ENCODE peak calls at places on chromosomes 6 and 20, in five cellular contexts. H is GM12878, V is K562, P is H1, T is HepG2. J is an unnamed sample.

GRCh38 chr20:54668271-54669053 is 193.1 kb downstream of the DOK5 start:
- DNase-seq in H (no peak), P (no peak), V (peak; percentile 31), T (peak; percentile 41), J (peak; percentile 29)

GRCh38 chr6:27144740-27145079 is 102.8 kb upstream of the PRSS16 start:
- DNase-seq in H (no peak), P (no peak), T (no peak), V (no peak), J (no peak)

GRCh38 chr6:160379464-160379863 is 31.3 kb downstream of the SLC22A3 start:
- DNase-seq in H (no peak), V (no peak), T (no peak), P (no peak), J (no peak)

GRCh38 chr6:45884336-45884735 is 131.3 kb downstream of the CLIC5 start:
- DNase-seq in V (peak; percentile 39), H (no peak), P (no peak), T (no peak), J (no peak)

GRCh38 chr6:128723667-128724066 is 159.3 kb upstream of the LAMA2 start:
- DNase-seq in P (no peak), V (no peak), H (no peak), T (no peak), J (no peak)

GRCh38 chr6:155495011-155495768 is 39.6 kb upstream of the NOX3 start:
- DNase-seq in V (no peak), H (no peak), T (peak; percentile 86), P (peak; percentile 53), J (peak; percentile 17)

GRCh38 chr6:119308048-119308570 is 41.5 kb downstream of the MAN1A1 start:
- DNase-seq in V (no peak), H (no peak), P (no peak), T (peak; percentile 83), J (no peak)

GRCh38 chr6:90584636-90585255 is 2.1 kb downstream of the MAP3K7 start:
- DNase-seq in H (no peak), P (no peak), T (no peak), V (no peak), J (no peak)

GRCh38 chr6:143513410-143513809 is 1.9 kb upstream of the FUCA2 start:
- DNase-seq in P (no peak), T (peak; percentile 38), V (peak; percentile 40), H (no peak), J (peak; percentile 23)

GRCh38 chr6:5004373-5005037 is 668 bp upstream of the RPP40 start:
- DNase-seq in H (peak; percentile 3), P (no peak), T (no peak), V (no peak), J (no peak)

GRCh38 chr6:6614096-6614964 is 25.8 kb downstream of the LY86 start:
- DNase-seq in T (no peak), P (no peak), H (no peak), V (no peak), J (no peak)

GRCh38 chr6:41676406-41676805 is 38.1 kb downstream of the MDFI start:
- DNase-seq in H (no peak), V (no peak), T (no peak), P (no peak), J (no peak)

GRCh38 chr6:3635482-3635881 is 116.0 kb downstream of the PXDC1 start:
- DNase-seq in T (no peak), V (no peak), H (no peak), P (no peak), J (no peak)

GRCh38 chr6:109229536-109229935 is 134.2 kb downstream of the CEP57L1 start:
- DNase-seq in P (no peak), T (no peak), V (peak; percentile 40), H (no peak), J (no peak)

GRCh38 chr6:91149246-91149645 is 562.4 kb upstream of the MAP3K7 start:
- DNase-seq in H (no peak), P (no peak), T (no peak), V (no peak), J (no peak)

GRCh38 chr6:168268755-168269154 is 50.8 kb downstream of the DACT2 start:
- DNase-seq in T (no peak), V (no peak), P (no peak), H (no peak), J (no peak)

GRCh38 chr6:133040025-133040838 is 200.9 kb upstream of the EYA4 start:
- DNase-seq in H (no peak), P (no peak), V (no peak), T (peak; percentile 54), J (peak; percentile 21)

GRCh38 chr20:60484316-60484715 is 526.1 kb downstream of the CDH26 start:
- DNase-seq in T (no peak), H (no peak), V (no peak), P (no peak), J (no peak)

GRCh38 chr6:47034919-47035318 is 7.2 kb downstream of the ADGRF1 start:
- DNase-seq in H (no peak), V (no peak), P (no peak), T (no peak), J (peak; percentile 8)

GRCh38 chr20:9617062-9617461 is 102.7 kb downstream of the LAMP5 start:
- DNase-seq in P (no peak), V (peak; percentile 41), T (peak; percentile 67), H (no peak), J (peak; percentile 52)

GRCh38 chr20:32636278-32636677 is 37.5 kb downstream of the C20orf203 start:
- DNase-seq in V (no peak), T (no peak), P (no peak), H (no peak), J (no peak)

GRCh38 chr6:125095501-125096301 is 57.9 kb upstream of the TPD52L1 start:
- DNase-seq in P (no peak), T (no peak), H (no peak), V (no peak), J (no peak)

GRCh38 chr6:14925025-14925595 is 320.8 kb upstream of the JARID2 start:
- DNase-seq in H (no peak), V (no peak), P (no peak), T (no peak), J (no peak)

GRCh38 chr6:158047120-158047518 is 65.5 kb downstream of the SYNJ2 start:
- DNase-seq in P (no peak), V (no peak), H (no peak), T (no peak), J (no peak)

DNA sequence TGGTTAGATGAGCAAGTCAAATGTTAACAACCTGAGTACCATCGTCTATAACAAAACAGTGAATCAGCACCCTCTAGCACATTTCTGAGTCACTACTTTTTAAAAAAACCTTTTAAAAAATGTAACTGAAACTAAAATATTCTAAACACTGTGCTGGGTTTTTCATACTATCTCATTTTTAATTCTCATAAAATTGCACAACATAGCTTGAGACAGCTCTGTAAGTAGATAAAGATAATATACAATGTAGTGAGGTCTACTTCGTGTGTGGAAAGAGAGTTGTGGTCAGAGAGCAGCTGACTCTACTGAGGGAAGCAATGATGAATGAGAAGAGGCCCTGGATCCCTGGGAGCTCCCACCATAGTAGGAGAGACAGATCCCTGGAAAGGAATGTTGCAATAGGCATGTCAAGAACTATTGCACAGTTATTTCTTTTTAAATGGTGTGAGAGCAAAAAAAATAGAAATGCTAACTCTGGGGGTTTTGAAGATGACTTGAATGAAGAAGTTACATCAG is 13.6 kb upstream of the CALHM6 start:
- DNase-seq in T (no peak), H (no peak), P (no peak), V (no peak), J (no peak)
- TF ChIP-seq CHD2 in T (no peak), H (no peak), P (no peak), V (no peak), J (no peak)

GRCh38 chr6:152164957-152165356 is 357.5 kb downstream of the ESR1 start:
- DNase-seq in T (no peak), H (no peak), V (no peak), P (no peak), J (no peak)

GRCh38 chr6:152167639-152168603 is 360.4 kb downstream of the ESR1 start:
- DNase-seq in H (no peak), V (no peak), T (no peak), P (no peak), J (no peak)

GRCh38 chr6:152170313-152170701 is 362.8 kb downstream of the ESR1 start:
- DNase-seq in H (no peak), P (no peak), V (no peak), T (no peak), J (no peak)

GRCh38 chr6:152170702-152171667 is 363.5 kb downstream of the ESR1 start:
- DNase-seq in H (peak; percentile 89), P (no peak), T (peak; percentile 94), V (no peak), J (no peak)

GRCh38 chr6:152166897-152167296 is 359.4 kb downstream of the ESR1 start:
- DNase-seq in H (no peak), T (no peak), P (no peak), V (no peak), J (no peak)
- H3K4me3 ChIP-seq in H (no peak overlapping the region), T (no peak overlapping the region), P (no peak overlapping the region), V (no peak overlapping the region), J (no peak overlapping the region)

DNA sequence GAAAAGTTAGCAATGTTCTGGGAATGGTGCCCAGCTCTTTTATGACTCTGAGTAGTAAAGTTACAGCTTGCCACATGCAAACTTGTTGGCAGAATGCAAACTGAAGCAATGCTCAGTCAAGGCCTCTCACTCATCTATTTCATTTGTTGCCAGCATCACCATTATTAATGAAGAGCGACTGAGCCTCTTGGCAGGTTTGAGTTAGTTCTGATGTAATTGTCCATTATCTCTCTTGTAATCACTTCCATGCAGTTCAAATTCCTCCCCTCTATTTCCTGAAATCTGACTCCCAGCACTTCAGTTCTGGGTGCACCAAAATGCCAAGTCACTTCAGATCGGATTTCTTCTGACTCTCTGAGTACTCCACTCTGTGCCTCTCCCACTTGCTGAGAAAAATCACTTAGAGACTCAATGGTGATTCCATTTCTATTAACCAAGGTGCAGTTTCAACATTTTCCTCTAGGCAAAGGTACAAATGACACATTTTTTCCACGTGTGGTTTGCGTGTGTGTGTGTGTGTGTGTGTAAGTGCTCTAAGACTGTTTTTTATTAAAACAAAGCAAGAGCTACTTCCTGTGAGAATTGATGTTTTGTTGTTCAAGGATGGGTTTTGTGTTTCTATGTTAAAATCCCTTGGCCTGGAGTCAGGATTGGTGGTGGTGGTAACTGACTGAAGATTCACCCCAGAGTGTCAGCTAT is 154.2 kb upstream of the STMND1 start:
- DNase-seq in T (peak; percentile 17), V (no peak), H (no peak), P (peak; percentile 13), J (no peak)
- TF ChIP-seq POLR2AphosphoS5 in T (no peak), V (no peak), H (no peak), P (no peak), J (peak; percentile 85)

GRCh38 chr6:39208233-39208720 is 21.0 kb downstream of the KCNK5 start:
- DNase-seq in T (no peak), H (no peak), V (no peak), P (no peak), J (no peak)

GRCh38 chr6:39210437-39210836 is 18.8 kb downstream of the KCNK5 start:
- DNase-seq in P (no peak), H (no peak), V (no peak), T (no peak), J (no peak)

GRCh38 chr6:39207421-39208232 is 21.6 kb downstream of the KCNK5 start:
- DNase-seq in H (no peak), V (no peak), T (no peak), P (no peak), J (no peak)

GRCh38 chr6:39209908-39210307 is 19.4 kb downstream of the KCNK5 start:
- DNase-seq in V (no peak), H (no peak), T (no peak), P (no peak), J (no peak)

DNA sequence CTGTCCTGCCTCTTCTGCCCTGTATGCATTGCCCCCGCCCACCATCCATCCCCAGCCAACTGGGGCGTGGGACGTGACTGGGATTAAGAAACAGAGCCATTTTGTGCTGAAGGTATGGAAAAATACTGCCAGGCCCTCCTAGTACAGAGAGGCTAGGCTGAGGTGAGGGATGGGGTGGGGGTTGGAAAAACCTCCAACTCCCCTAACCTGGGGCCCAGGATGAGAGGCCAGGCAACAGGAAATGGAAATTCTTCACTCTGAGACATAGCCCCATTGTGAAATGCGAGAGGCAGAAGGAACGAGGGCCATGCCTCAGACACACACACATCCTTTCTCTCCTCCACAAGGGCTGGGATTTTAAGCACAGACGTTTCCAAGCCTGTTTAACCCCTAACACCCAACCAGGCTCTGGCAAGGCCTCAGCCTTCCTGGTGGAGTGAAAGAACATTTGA is 19.9 kb downstream of the KCNK5 start:
- DNase-seq in H (no peak), T (no peak), V (no peak), P (no peak), J (no peak)
- TF ChIP-seq CHD2 in H (no peak), T (no peak), V (no peak), P (no peak), J (no peak)